ENCODE peak calls at places on chromosomes 16 and 17, in ten cellular contexts. U is testis; F is Caco-2; Y is BE2C; Z is CD4-positive, CD25-positive, alpha-beta regulatory T cell; T is uterus; B is ovary; R is effector memory CD4-positive, alpha-beta T cell; H is suprapubic skin; V is pancreas. N is an unnamed sample.

GRCh38 chr17:61463068-61463980 is 11.1 kb downstream of the TBX4 start:
- DNase-seq in U (no peak), F (peak; percentile 56), Y (no peak), Z (no peak), T (no peak), B (peak; percentile 17), R (no peak), H (peak; percentile 71), V (no peak), N (no peak)

GRCh38 chr16:73066927-73067670 is 19.2 kb upstream of the ZFHX3 start:
- DNase-seq in U (no peak), F (no peak), Y (no peak), Z (no peak), T (no peak), B (no peak), R (no peak), H (no peak), V (no peak), N (no peak)

GRCh38 chr16:86878290-86879160 is 300.2 kb downstream of the FOXL1 start:
- DNase-seq in U (no peak), F (no peak), Y (no peak), Z (no peak), T (no peak), B (no peak), R (no peak), H (no peak), V (no peak), N (no peak)

GRCh38 chr16:35745821-35746248 is 2286.4 kb downstream of the TP53TG3F start:
- DNase-seq in U (no peak), F (no peak), Y (no peak), Z (no peak), T (no peak), B (no peak), R (no peak), H (peak; percentile 69), V (no peak), N (peak; percentile 42)

GRCh38 chr16:86631441-86631840 is 53.1 kb downstream of the FOXL1 start:
- DNase-seq in U (no peak), F (no peak), Y (no peak), Z (no peak), T (no peak), B (no peak), R (no peak), H (no peak), V (no peak), N (no peak)

GRCh38 chr17:3794890-3795757 is 5.9 kb downstream of the ITGAE start:
- DNase-seq in U (no peak), F (no peak), Y (no peak), Z (peak; percentile 58), T (no peak), B (no peak), R (peak; percentile 50), H (no peak), V (no peak), N (no peak)

GRCh38 chr17:17088511-17089205 is 46.4 kb downstream of the MPRIP start:
- DNase-seq in U (no peak), F (no peak), Y (no peak), Z (peak; percentile 48), T (no peak), B (peak; percentile 23), R (no peak), H (no peak), V (no peak), N (peak; percentile 39)

GRCh38 chr16:84137287-84137686 is 7.7 kb downstream of the HSDL1 start:
- DNase-seq in U (no peak), F (no peak), Y (no peak), Z (no peak), T (no peak), B (no peak), R (no peak), H (no peak), V (no peak), N (no peak)

GRCh38 chr16:589658-590159 is at the start of gene RAB40C:
- DNase-seq in U (peak; percentile 99), F (peak; percentile 97), Y (peak; percentile 99), Z (peak; percentile 99), T (peak; percentile 99), B (peak; percentile 99), R (peak; percentile 98), H (peak; percentile 100), V (peak; percentile 99), N (peak; percentile 100)
- H3K4me1 ChIP-seq in U (peaks cover 33% of the 10 kb centered on the region), F (peaks cover 32% of the 10 kb centered on the region), Y (peaks cover 5% of the 10 kb centered on the region), Z (peaks cover 33% of the 10 kb centered on the region), T (peaks cover 21% of the 10 kb centered on the region), B (peaks cover 13% of the 10 kb centered on the region), R (peaks cover 19% of the 10 kb centered on the region), H (peaks cover 67% of the 10 kb centered on the region), V (peaks cover 49% of the 10 kb centered on the region), N (peaks cover 7% of the 10 kb centered on the region)

DNA sequence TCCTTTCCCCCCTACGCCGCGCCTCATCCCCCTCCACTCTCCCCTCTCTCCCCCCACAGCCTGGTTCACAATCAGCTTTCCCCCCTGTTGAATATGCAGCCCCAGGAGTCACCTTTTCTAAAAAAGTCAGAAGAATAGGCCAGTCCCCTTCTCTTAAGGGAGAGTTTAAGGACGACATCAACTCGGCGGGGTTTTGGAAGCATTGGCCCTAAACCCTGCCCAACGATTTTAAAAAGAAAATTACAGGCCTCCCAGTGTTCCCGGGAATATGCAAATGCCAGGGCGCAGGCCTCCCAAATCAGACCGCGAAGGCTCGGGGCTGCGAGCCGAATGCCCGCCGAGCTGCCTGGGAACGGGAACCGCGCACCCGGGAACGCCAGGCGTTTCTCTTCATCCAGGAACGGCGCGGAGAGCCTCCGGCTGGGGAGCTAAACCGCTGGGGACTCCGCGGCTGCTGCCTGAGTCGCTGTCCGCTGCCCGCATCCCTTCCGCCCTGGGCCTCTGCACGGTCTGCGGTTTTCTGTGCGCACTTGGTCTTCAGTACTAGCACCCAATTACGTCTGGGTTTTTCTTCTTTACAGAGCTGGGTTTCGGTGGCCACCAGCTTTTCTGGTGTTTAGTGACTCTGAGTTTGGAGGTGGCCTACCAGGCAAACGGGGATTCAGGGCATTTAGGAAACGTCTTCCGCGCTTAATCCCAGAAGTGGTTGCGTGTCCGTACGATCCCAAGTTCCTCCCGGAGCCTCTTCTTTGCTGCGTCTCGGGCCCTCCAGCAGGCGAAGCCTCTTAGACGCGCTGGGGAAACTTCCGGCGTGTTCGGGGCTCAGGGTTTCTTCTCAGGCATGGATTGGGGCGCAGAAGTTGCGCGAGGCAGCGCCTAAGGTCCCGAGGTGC is 5.7 kb downstream of the IRX5 start:
- DNase-seq in U (no peak), F (no peak), Y (no peak), Z (no peak), T (no peak), B (no peak), R (no peak), H (peak; percentile 82), V (no peak), N (no peak)
- H3K27me3 ChIP-seq in U (peaks cover 3% of the 10 kb centered on the region), F (no peaks in the 10 kb centered on the region), Y (no peaks in the 10 kb centered on the region), Z (peaks cover 33% of the 10 kb centered on the region), T (peaks cover 78% of the 10 kb centered on the region), B (no peaks in the 10 kb centered on the region), R (peaks cover 88% of the 10 kb centered on the region), H (peaks cover 43% of the 10 kb centered on the region), V (peaks cover 8% of the 10 kb centered on the region), N (peaks cover 84% of the 10 kb centered on the region)

GRCh38 chr17:27496005-27496404 is 39.8 kb downstream of the KSR1 start:
- DNase-seq in U (no peak), F (no peak), Y (no peak), Z (no peak), T (no peak), B (no peak), R (no peak), H (no peak), V (no peak), N (no peak)

GRCh38 chr17:27495460-27495859 is 39.2 kb downstream of the KSR1 start:
- DNase-seq in U (no peak), F (no peak), Y (no peak), Z (no peak), T (no peak), B (no peak), R (no peak), H (no peak), V (no peak), N (no peak)

GRCh38 chr17:27492470-27492869 is 36.2 kb downstream of the KSR1 start:
- DNase-seq in U (no peak), F (no peak), Y (no peak), Z (no peak), T (no peak), B (no peak), R (no peak), H (no peak), V (no peak), N (no peak)

GRCh38 chr17:27493088-27493487 is 36.8 kb downstream of the KSR1 start:
- DNase-seq in U (no peak), F (no peak), Y (no peak), Z (no peak), T (no peak), B (no peak), R (no peak), H (no peak), V (no peak), N (no peak)

DNA sequence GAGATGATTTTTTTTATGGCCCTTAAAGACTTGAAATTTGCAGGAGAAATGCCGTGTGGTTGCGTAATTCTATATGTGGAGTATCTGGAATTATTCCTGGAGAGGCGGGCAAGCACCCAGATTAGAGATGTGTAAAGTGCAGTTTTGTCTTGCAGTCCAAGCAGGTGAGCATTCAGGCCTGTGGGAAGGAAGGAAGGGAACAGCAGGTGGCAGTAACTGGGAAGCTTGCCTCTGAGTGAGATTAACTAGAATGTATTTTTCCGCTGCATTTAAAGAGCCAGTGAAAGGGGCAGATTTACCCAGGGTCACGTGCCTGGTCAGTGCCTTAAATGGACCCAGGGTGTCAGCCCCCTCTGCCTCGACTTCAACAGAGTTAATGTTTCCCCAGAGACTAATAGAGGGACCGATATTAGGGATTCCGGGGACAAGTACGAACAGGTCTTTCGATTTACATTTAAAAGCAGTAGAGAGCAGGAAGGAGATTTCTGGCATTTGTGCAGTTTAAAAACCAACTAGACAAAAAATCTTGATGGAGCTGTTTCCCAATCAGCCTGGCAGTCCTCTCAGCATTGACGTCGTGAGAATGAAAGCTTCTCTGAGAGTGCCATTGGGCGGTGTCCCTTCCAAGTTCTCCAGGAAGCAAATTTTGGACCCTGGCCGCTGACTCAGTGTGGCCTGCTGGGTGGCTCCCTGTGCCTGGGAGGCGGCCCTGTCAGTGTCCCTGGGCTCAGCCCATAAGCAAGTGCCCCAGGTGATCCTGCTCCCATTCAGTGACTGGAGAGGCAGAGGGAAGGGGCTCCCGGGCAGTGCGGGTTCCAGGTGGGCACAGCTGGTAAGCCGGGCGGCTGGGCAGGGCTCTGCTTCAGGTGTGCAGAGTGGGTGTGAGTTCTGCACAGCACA is 38.2 kb downstream of the KSR1 start:
- DNase-seq in U (no peak), F (peak; percentile 92), Y (no peak), Z (no peak), T (peak; percentile 43), B (no peak), R (no peak), H (peak; percentile 91), V (peak; percentile 90), N (peak; percentile 93)
- H3K4me1 ChIP-seq in U (no peaks in the 10 kb centered on the region), F (peaks cover 73% of the 10 kb centered on the region), Y (no peaks in the 10 kb centered on the region), Z (no peaks in the 10 kb centered on the region), T (peaks cover 2% of the 10 kb centered on the region), B (peaks cover 9% of the 10 kb centered on the region), R (no peaks in the 10 kb centered on the region), H (peaks cover 86% of the 10 kb centered on the region), V (peaks cover 49% of the 10 kb centered on the region), N (peaks cover 31% of the 10 kb centered on the region)

DNA sequence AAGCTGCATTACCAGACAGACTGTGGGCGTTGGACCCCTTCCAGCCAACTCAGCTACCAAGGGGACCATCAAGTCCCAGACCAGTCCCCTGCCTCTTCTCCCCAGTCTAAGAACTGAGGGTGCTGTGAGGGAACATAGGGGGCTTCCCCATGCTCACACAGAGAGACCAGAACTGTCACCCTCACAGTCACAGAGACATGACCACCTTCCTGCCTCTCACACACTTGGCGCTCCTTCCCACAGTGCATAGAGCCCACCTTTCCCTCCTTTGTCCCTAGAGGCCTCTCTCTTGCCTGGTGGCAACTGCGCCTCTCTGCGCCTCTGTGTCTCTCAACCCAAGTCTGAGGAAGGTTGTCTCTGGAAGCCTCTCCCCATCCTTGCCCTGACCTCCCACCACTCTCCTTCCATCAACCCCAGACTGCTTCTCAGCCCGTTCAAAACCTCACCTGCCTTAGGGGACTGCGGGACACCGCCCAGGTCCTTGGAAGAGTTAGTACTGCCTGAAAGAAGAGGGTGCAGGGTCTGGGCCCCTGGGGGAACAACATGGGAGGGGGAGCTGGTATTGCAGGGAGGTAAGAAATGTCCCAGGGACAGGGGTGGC is 6.1 kb upstream of the LHX1 start:
- DNase-seq in U (no peak), F (no peak), Y (no peak), Z (no peak), T (no peak), B (no peak), R (no peak), H (no peak), V (no peak), N (no peak)
- H3K27me3 ChIP-seq in U (peaks cover 12% of the 10 kb centered on the region), F (peaks cover 20% of the 10 kb centered on the region), Y (peaks cover 65% of the 10 kb centered on the region), Z (peaks cover 53% of the 10 kb centered on the region), T (peaks cover 83% of the 10 kb centered on the region), B (peaks cover 5% of the 10 kb centered on the region), R (peaks cover 72% of the 10 kb centered on the region), H (peaks cover 100% of the 10 kb centered on the region), V (peaks cover 10% of the 10 kb centered on the region), N (peaks cover 44% of the 10 kb centered on the region)

N was measured in right lobe of liver.